ENCODE peak calls at places on chromosomes 12 and 14, in ten cellular contexts. One of them, this sample, is unnamed.

GRCh38 chr12:127729381-127729780 is 537.6 kb upstream of the TMEM132C start:
- DNase-seq in fibroblast of mammary gland: peak
- DNase-seq in mesendoderm: no peak
- DNase-seq in CD8-positive, alpha-beta T cell: no peak
- DNase-seq in choroid plexus epithelial cell: peak
- DNase-seq in GM12864: no peak
- DNase-seq in H7: no peak
- DNase-seq in uterus: no peak
- DNase-seq in tibial nerve: no peak
- DNase-seq in dorsolateral prefrontal cortex: no peak
- DNase-seq in this sample: no peak

GRCh38 chr12:62296001-62296400 is 35.8 kb downstream of the USP15 start:
- DNase-seq in fibroblast of mammary gland: no peak
- DNase-seq in mesendoderm: peak
- DNase-seq in CD8-positive, alpha-beta T cell: no peak
- DNase-seq in choroid plexus epithelial cell: no peak
- DNase-seq in GM12864: no peak
- DNase-seq in H7: no peak
- DNase-seq in uterus: no peak
- DNase-seq in tibial nerve: no peak
- DNase-seq in dorsolateral prefrontal cortex: no peak
- DNase-seq in this sample: no peak

GRCh38 chr12:52295663-52296062 is 4.3 kb upstream of the KRT81 start:
- DNase-seq in fibroblast of mammary gland: peak
- DNase-seq in mesendoderm: no peak
- DNase-seq in CD8-positive, alpha-beta T cell: no peak
- DNase-seq in choroid plexus epithelial cell: no peak
- DNase-seq in GM12864: no peak
- DNase-seq in H7: no peak
- DNase-seq in uterus: no peak
- DNase-seq in tibial nerve: no peak
- DNase-seq in dorsolateral prefrontal cortex: no peak
- DNase-seq in this sample: no peak

GRCh38 chr14:63421919-63422318 is 103.2 kb upstream of the GPHB5 start:
- DNase-seq in fibroblast of mammary gland: no peak
- DNase-seq in mesendoderm: no peak
- DNase-seq in CD8-positive, alpha-beta T cell: no peak
- DNase-seq in choroid plexus epithelial cell: no peak
- DNase-seq in GM12864: no peak
- DNase-seq in H7: no peak
- DNase-seq in uterus: no peak
- DNase-seq in tibial nerve: no peak
- DNase-seq in dorsolateral prefrontal cortex: no peak
- DNase-seq in this sample: no peak

GRCh38 chr12:111773801-111774551 is 7.2 kb downstream of the ALDH2 start:
- DNase-seq in fibroblast of mammary gland: peak
- DNase-seq in mesendoderm: no peak
- DNase-seq in CD8-positive, alpha-beta T cell: no peak
- DNase-seq in choroid plexus epithelial cell: peak
- DNase-seq in GM12864: no peak
- DNase-seq in H7: no peak
- DNase-seq in uterus: peak
- DNase-seq in tibial nerve: peak
- DNase-seq in dorsolateral prefrontal cortex: no peak
- DNase-seq in this sample: peak

GRCh38 chr14:35229495-35230089 is 62.6 kb upstream of the PSMA6 start:
- DNase-seq in fibroblast of mammary gland: peak
- DNase-seq in mesendoderm: peak
- DNase-seq in CD8-positive, alpha-beta T cell: no peak
- DNase-seq in choroid plexus epithelial cell: no peak
- DNase-seq in GM12864: no peak
- DNase-seq in H7: peak
- DNase-seq in uterus: no peak
- DNase-seq in tibial nerve: no peak
- DNase-seq in dorsolateral prefrontal cortex: no peak
- DNase-seq in this sample: no peak

GRCh38 chr14:82094819-82095218 is 561.2 kb upstream of the SEL1L start:
- DNase-seq in fibroblast of mammary gland: no peak
- DNase-seq in mesendoderm: no peak
- DNase-seq in CD8-positive, alpha-beta T cell: no peak
- DNase-seq in choroid plexus epithelial cell: no peak
- DNase-seq in GM12864: no peak
- DNase-seq in H7: no peak
- DNase-seq in uterus: no peak
- DNase-seq in tibial nerve: no peak
- DNase-seq in dorsolateral prefrontal cortex: no peak
- DNase-seq in this sample: no peak

GRCh38 chr14:74218462-74218861 is 20.8 kb upstream of the VSX2 start:
- DNase-seq in fibroblast of mammary gland: no peak
- DNase-seq in mesendoderm: no peak
- DNase-seq in CD8-positive, alpha-beta T cell: no peak
- DNase-seq in choroid plexus epithelial cell: no peak
- DNase-seq in GM12864: no peak
- DNase-seq in H7: no peak
- DNase-seq in uterus: no peak
- DNase-seq in tibial nerve: no peak
- DNase-seq in dorsolateral prefrontal cortex: no peak
- DNase-seq in this sample: no peak

GRCh38 chr14:85535916-85536834 is 6.2 kb downstream of the FLRT2 start:
- DNase-seq in fibroblast of mammary gland: peak
- DNase-seq in mesendoderm: peak
- DNase-seq in CD8-positive, alpha-beta T cell: no peak
- DNase-seq in choroid plexus epithelial cell: peak
- DNase-seq in GM12864: no peak
- DNase-seq in H7: peak
- DNase-seq in uterus: peak
- DNase-seq in tibial nerve: no peak
- DNase-seq in dorsolateral prefrontal cortex: no peak
- DNase-seq in this sample: no peak

GRCh38 chr12:13606290-13606689 is 375.1 kb downstream of the GRIN2B start:
- DNase-seq in fibroblast of mammary gland: peak
- DNase-seq in mesendoderm: peak
- DNase-seq in CD8-positive, alpha-beta T cell: no peak
- DNase-seq in choroid plexus epithelial cell: no peak
- DNase-seq in GM12864: no peak
- DNase-seq in H7: no peak
- DNase-seq in uterus: no peak
- DNase-seq in tibial nerve: no peak
- DNase-seq in dorsolateral prefrontal cortex: no peak
- DNase-seq in this sample: no peak

GRCh38 chr14:96904201-96904600 is 107.0 kb downstream of the VRK1 start:
- DNase-seq in fibroblast of mammary gland: no peak
- DNase-seq in mesendoderm: no peak
- DNase-seq in CD8-positive, alpha-beta T cell: no peak
- DNase-seq in choroid plexus epithelial cell: peak
- DNase-seq in GM12864: no peak
- DNase-seq in H7: no peak
- DNase-seq in uterus: no peak
- DNase-seq in tibial nerve: no peak
- DNase-seq in dorsolateral prefrontal cortex: no peak
- DNase-seq in this sample: no peak

GRCh38 chr14:93042968-93043940 is 72.5 kb downstream of the ITPK1 start:
- DNase-seq in fibroblast of mammary gland: peak
- DNase-seq in mesendoderm: peak
- DNase-seq in CD8-positive, alpha-beta T cell: no peak
- DNase-seq in choroid plexus epithelial cell: peak
- DNase-seq in GM12864: no peak
- DNase-seq in H7: no peak
- DNase-seq in uterus: no peak
- DNase-seq in tibial nerve: no peak
- DNase-seq in dorsolateral prefrontal cortex: no peak
- DNase-seq in this sample: peak

GRCh38 chr14:70359076-70359424 is 433 bp downstream of the COX16 start:
- DNase-seq in fibroblast of mammary gland: peak
- DNase-seq in mesendoderm: no peak
- DNase-seq in CD8-positive, alpha-beta T cell: no peak
- DNase-seq in choroid plexus epithelial cell: no peak
- DNase-seq in GM12864: no peak
- DNase-seq in H7: no peak
- DNase-seq in uterus: no peak
- DNase-seq in tibial nerve: no peak
- DNase-seq in dorsolateral prefrontal cortex: no peak
- DNase-seq in this sample: peak

GRCh38 chr14:67187210-67187609 is 2.0 kb upstream of the GARIN2 start:
- DNase-seq in fibroblast of mammary gland: peak
- DNase-seq in mesendoderm: peak
- DNase-seq in CD8-positive, alpha-beta T cell: no peak
- DNase-seq in choroid plexus epithelial cell: peak
- DNase-seq in GM12864: no peak
- DNase-seq in H7: no peak
- DNase-seq in uterus: peak
- DNase-seq in tibial nerve: no peak
- DNase-seq in dorsolateral prefrontal cortex: no peak
- DNase-seq in this sample: peak

GRCh38 chr12:102034346-102034745 is 27.4 kb downstream of the WASHC3 start:
- DNase-seq in fibroblast of mammary gland: peak
- DNase-seq in mesendoderm: no peak
- DNase-seq in CD8-positive, alpha-beta T cell: no peak
- DNase-seq in choroid plexus epithelial cell: peak
- DNase-seq in GM12864: no peak
- DNase-seq in H7: no peak
- DNase-seq in uterus: no peak
- DNase-seq in tibial nerve: no peak
- DNase-seq in dorsolateral prefrontal cortex: no peak
- DNase-seq in this sample: no peak

GRCh38 chr12:133057446-133057845 is 20.1 kb downstream of the ZNF84 start:
- DNase-seq in fibroblast of mammary gland: peak
- DNase-seq in mesendoderm: peak
- DNase-seq in CD8-positive, alpha-beta T cell: no peak
- DNase-seq in choroid plexus epithelial cell: peak
- DNase-seq in GM12864: no peak
- DNase-seq in H7: no peak
- DNase-seq in uterus: no peak
- DNase-seq in tibial nerve: no peak
- DNase-seq in dorsolateral prefrontal cortex: no peak
- DNase-seq in this sample: no peak
- H3K4me3 ChIP-seq in fibroblast of mammary gland: no peak
- H3K4me3 ChIP-seq in mesendoderm: peak
- H3K4me3 ChIP-seq in CD8-positive, alpha-beta T cell: no peak
- H3K4me3 ChIP-seq in choroid plexus epithelial cell: no peak
- H3K4me3 ChIP-seq in GM12864: no peak
- H3K4me3 ChIP-seq in H7: no peak
- H3K4me3 ChIP-seq in uterus: no peak
- H3K4me3 ChIP-seq in tibial nerve: no peak
- H3K4me3 ChIP-seq in dorsolateral prefrontal cortex: no peak
- H3K4me3 ChIP-seq in this sample: no peak

GRCh38 chr12:50538178-50538577 is 33.4 kb downstream of the DIP2B start:
- DNase-seq in fibroblast of mammary gland: no peak
- DNase-seq in mesendoderm: no peak
- DNase-seq in CD8-positive, alpha-beta T cell: no peak
- DNase-seq in choroid plexus epithelial cell: no peak
- DNase-seq in GM12864: no peak
- DNase-seq in H7: no peak
- DNase-seq in uterus: no peak
- DNase-seq in tibial nerve: no peak
- DNase-seq in dorsolateral prefrontal cortex: no peak
- DNase-seq in this sample: no peak
- H3K4me3 ChIP-seq in fibroblast of mammary gland: no peak
- H3K4me3 ChIP-seq in mesendoderm: no peak
- H3K4me3 ChIP-seq in CD8-positive, alpha-beta T cell: no peak
- H3K4me3 ChIP-seq in choroid plexus epithelial cell: no peak
- H3K4me3 ChIP-seq in GM12864: no peak
- H3K4me3 ChIP-seq in H7: no peak
- H3K4me3 ChIP-seq in uterus: no peak
- H3K4me3 ChIP-seq in tibial nerve: no peak
- H3K4me3 ChIP-seq in dorsolateral prefrontal cortex: no peak
- H3K4me3 ChIP-seq in this sample: no peak

GRCh38 chr14:60094306-60094897 is 2.7 kb downstream of the PCNX4 start:
- DNase-seq in fibroblast of mammary gland: peak
- DNase-seq in mesendoderm: peak
- DNase-seq in CD8-positive, alpha-beta T cell: no peak
- DNase-seq in choroid plexus epithelial cell: peak
- DNase-seq in GM12864: peak
- DNase-seq in H7: no peak
- DNase-seq in uterus: no peak
- DNase-seq in tibial nerve: no peak
- DNase-seq in dorsolateral prefrontal cortex: no peak
- DNase-seq in this sample: peak
- H3K4me3 ChIP-seq in fibroblast of mammary gland: peak
- H3K4me3 ChIP-seq in mesendoderm: no peak
- H3K4me3 ChIP-seq in CD8-positive, alpha-beta T cell: no peak
- H3K4me3 ChIP-seq in choroid plexus epithelial cell: peak
- H3K4me3 ChIP-seq in GM12864: peak
- H3K4me3 ChIP-seq in H7: no peak
- H3K4me3 ChIP-seq in uterus: no peak
- H3K4me3 ChIP-seq in tibial nerve: no peak
- H3K4me3 ChIP-seq in dorsolateral prefrontal cortex: peak
- H3K4me3 ChIP-seq in this sample: peak

GRCh38 chr14:54498095-54498531 is 9.3 kb upstream of the GMFB start:
- DNase-seq in fibroblast of mammary gland: no peak
- DNase-seq in mesendoderm: no peak
- DNase-seq in CD8-positive, alpha-beta T cell: no peak
- DNase-seq in choroid plexus epithelial cell: no peak
- DNase-seq in GM12864: no peak
- DNase-seq in H7: no peak
- DNase-seq in uterus: no peak
- DNase-seq in tibial nerve: no peak
- DNase-seq in dorsolateral prefrontal cortex: no peak
- DNase-seq in this sample: no peak
- H3K4me3 ChIP-seq in fibroblast of mammary gland: no peak
- H3K4me3 ChIP-seq in mesendoderm: no peak
- H3K4me3 ChIP-seq in CD8-positive, alpha-beta T cell: no peak
- H3K4me3 ChIP-seq in choroid plexus epithelial cell: no peak
- H3K4me3 ChIP-seq in GM12864: no peak
- H3K4me3 ChIP-seq in H7: no peak
- H3K4me3 ChIP-seq in uterus: no peak
- H3K4me3 ChIP-seq in tibial nerve: no peak
- H3K4me3 ChIP-seq in dorsolateral prefrontal cortex: no peak
- H3K4me3 ChIP-seq in this sample: no peak

DNA sequence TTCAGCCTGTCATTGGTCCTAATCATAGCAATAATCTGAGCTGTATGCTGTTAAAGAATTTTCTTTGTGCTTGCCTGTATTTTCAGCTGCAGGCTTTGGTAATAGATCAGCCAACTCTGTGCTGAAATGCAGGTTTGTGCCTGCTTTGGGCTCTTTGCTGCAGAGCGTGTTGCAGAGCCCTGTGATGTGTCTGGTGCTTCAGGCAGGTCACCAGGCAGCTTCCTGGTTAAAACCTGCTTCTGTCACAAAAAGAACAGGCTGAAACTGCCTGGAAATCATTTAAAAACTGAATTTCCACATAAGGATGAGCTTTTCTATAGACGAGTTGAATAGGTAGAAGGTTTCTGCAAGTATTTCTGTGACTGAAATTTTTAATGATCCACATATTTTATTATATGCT is 3.1 kb downstream of the DIP2B start:
- DNase-seq in fibroblast of mammary gland: no peak
- DNase-seq in mesendoderm: no peak
- DNase-seq in CD8-positive, alpha-beta T cell: no peak
- DNase-seq in choroid plexus epithelial cell: no peak
- DNase-seq in GM12864: no peak
- DNase-seq in H7: no peak
- DNase-seq in uterus: no peak
- DNase-seq in tibial nerve: no peak
- DNase-seq in dorsolateral prefrontal cortex: no peak
- DNase-seq in this sample: no peak
- H3K4me3 ChIP-seq in fibroblast of mammary gland: no peak
- H3K4me3 ChIP-seq in mesendoderm: no peak
- H3K4me3 ChIP-seq in CD8-positive, alpha-beta T cell: peak
- H3K4me3 ChIP-seq in choroid plexus epithelial cell: no peak
- H3K4me3 ChIP-seq in GM12864: no peak
- H3K4me3 ChIP-seq in H7: no peak
- H3K4me3 ChIP-seq in uterus: no peak
- H3K4me3 ChIP-seq in tibial nerve: peak
- H3K4me3 ChIP-seq in dorsolateral prefrontal cortex: peak
- H3K4me3 ChIP-seq in this sample: peak

This sample was measured in retinal pigment epithelial cell.